ENCODE peak calls at places on chromosomes 13 and 19, in ten cellular contexts. One of them, this sample, is unnamed.

GRCh38 chr13:24905242-24905641 is 141.3 kb downstream of the RNF17 start:
- DNase-seq in WERI-Rb-1: no peak
- DNase-seq in suprapubic skin: no peak
- DNase-seq in thyroid gland: no peak
- DNase-seq in prostate gland: no peak
- DNase-seq in nephron progenitor cell: no peak
- DNase-seq in foreskin fibroblast: no peak
- DNase-seq in endothelial cell: no peak
- DNase-seq in bronchial epithelial cell: peak
- DNase-seq in ascending aorta: no peak
- DNase-seq in this sample: no peak

GRCh38 chr13:53197424-53197823 is 168.8 kb downstream of the OLFM4 start:
- DNase-seq in foreskin fibroblast: no peak
- DNase-seq in bronchial epithelial cell: no peak
- DNase-seq in thyroid gland: no peak
- DNase-seq in endothelial cell: no peak
- DNase-seq in suprapubic skin: no peak
- DNase-seq in WERI-Rb-1: no peak
- DNase-seq in ascending aorta: no peak
- DNase-seq in prostate gland: no peak
- DNase-seq in nephron progenitor cell: no peak
- DNase-seq in this sample: no peak

GRCh38 chr13:66427330-66427990 is 802.7 kb downstream of the PCDH9 start:
- DNase-seq in suprapubic skin: no peak
- DNase-seq in thyroid gland: no peak
- DNase-seq in ascending aorta: no peak
- DNase-seq in foreskin fibroblast: no peak
- DNase-seq in prostate gland: no peak
- DNase-seq in nephron progenitor cell: no peak
- DNase-seq in bronchial epithelial cell: no peak
- DNase-seq in endothelial cell: no peak
- DNase-seq in WERI-Rb-1: no peak
- DNase-seq in this sample: no peak

GRCh38 chr13:28340272-28340793 is 154.6 kb downstream of the FLT1 start:
- DNase-seq in prostate gland: no peak
- DNase-seq in WERI-Rb-1: no peak
- DNase-seq in foreskin fibroblast: peak
- DNase-seq in nephron progenitor cell: no peak
- DNase-seq in ascending aorta: no peak
- DNase-seq in suprapubic skin: no peak
- DNase-seq in thyroid gland: no peak
- DNase-seq in bronchial epithelial cell: no peak
- DNase-seq in endothelial cell: no peak
- DNase-seq in this sample: no peak

GRCh38 chr19:18503337-18503970 is 18.4 kb downstream of the ELL start:
- DNase-seq in WERI-Rb-1: no peak
- DNase-seq in thyroid gland: no peak
- DNase-seq in ascending aorta: no peak
- DNase-seq in endothelial cell: no peak
- DNase-seq in prostate gland: no peak
- DNase-seq in suprapubic skin: no peak
- DNase-seq in bronchial epithelial cell: no peak
- DNase-seq in foreskin fibroblast: no peak
- DNase-seq in nephron progenitor cell: no peak
- DNase-seq in this sample: no peak

GRCh38 chr13:100608906-100609305 is 20.3 kb upstream of the GGACT start:
- DNase-seq in nephron progenitor cell: no peak
- DNase-seq in prostate gland: no peak
- DNase-seq in suprapubic skin: no peak
- DNase-seq in ascending aorta: no peak
- DNase-seq in endothelial cell: no peak
- DNase-seq in WERI-Rb-1: no peak
- DNase-seq in foreskin fibroblast: no peak
- DNase-seq in bronchial epithelial cell: no peak
- DNase-seq in thyroid gland: no peak
- DNase-seq in this sample: no peak

GRCh38 chr13:30690282-30691188 is 44.8 kb upstream of the ALOX5AP start:
- DNase-seq in bronchial epithelial cell: peak
- DNase-seq in foreskin fibroblast: peak
- DNase-seq in endothelial cell: no peak
- DNase-seq in nephron progenitor cell: no peak
- DNase-seq in thyroid gland: peak
- DNase-seq in WERI-Rb-1: no peak
- DNase-seq in prostate gland: peak
- DNase-seq in ascending aorta: peak
- DNase-seq in suprapubic skin: peak
- DNase-seq in this sample: no peak

GRCh38 chr13:76619631-76620030 is 266.6 kb downstream of the KCTD12 start:
- DNase-seq in thyroid gland: no peak
- DNase-seq in ascending aorta: no peak
- DNase-seq in endothelial cell: no peak
- DNase-seq in WERI-Rb-1: no peak
- DNase-seq in bronchial epithelial cell: no peak
- DNase-seq in nephron progenitor cell: no peak
- DNase-seq in prostate gland: no peak
- DNase-seq in suprapubic skin: no peak
- DNase-seq in foreskin fibroblast: no peak
- DNase-seq in this sample: no peak

GRCh38 chr13:71659427-71659826 is 207.6 kb downstream of the DACH1 start:
- DNase-seq in endothelial cell: no peak
- DNase-seq in WERI-Rb-1: no peak
- DNase-seq in bronchial epithelial cell: no peak
- DNase-seq in suprapubic skin: no peak
- DNase-seq in thyroid gland: no peak
- DNase-seq in nephron progenitor cell: no peak
- DNase-seq in prostate gland: no peak
- DNase-seq in foreskin fibroblast: no peak
- DNase-seq in ascending aorta: no peak
- DNase-seq in this sample: no peak

GRCh38 chr19:883661-884211 is 9.3 kb downstream of the MED16 start:
- DNase-seq in thyroid gland: no peak
- DNase-seq in WERI-Rb-1: no peak
- DNase-seq in suprapubic skin: no peak
- DNase-seq in endothelial cell: no peak
- DNase-seq in ascending aorta: no peak
- DNase-seq in foreskin fibroblast: no peak
- DNase-seq in nephron progenitor cell: no peak
- DNase-seq in prostate gland: no peak
- DNase-seq in bronchial epithelial cell: peak
- DNase-seq in this sample: no peak
- TF ChIP-seq CTCF in thyroid gland: no peak
- TF ChIP-seq CTCF in WERI-Rb-1: no peak
- TF ChIP-seq CTCF in suprapubic skin: no peak
- TF ChIP-seq CTCF in endothelial cell: no peak
- TF ChIP-seq CTCF in ascending aorta: no peak
- TF ChIP-seq CTCF in foreskin fibroblast: no peak
- TF ChIP-seq CTCF in nephron progenitor cell: no peak
- TF ChIP-seq CTCF in prostate gland: no peak
- TF ChIP-seq CTCF in bronchial epithelial cell: peak
- TF ChIP-seq CTCF in this sample: no peak

DNA sequence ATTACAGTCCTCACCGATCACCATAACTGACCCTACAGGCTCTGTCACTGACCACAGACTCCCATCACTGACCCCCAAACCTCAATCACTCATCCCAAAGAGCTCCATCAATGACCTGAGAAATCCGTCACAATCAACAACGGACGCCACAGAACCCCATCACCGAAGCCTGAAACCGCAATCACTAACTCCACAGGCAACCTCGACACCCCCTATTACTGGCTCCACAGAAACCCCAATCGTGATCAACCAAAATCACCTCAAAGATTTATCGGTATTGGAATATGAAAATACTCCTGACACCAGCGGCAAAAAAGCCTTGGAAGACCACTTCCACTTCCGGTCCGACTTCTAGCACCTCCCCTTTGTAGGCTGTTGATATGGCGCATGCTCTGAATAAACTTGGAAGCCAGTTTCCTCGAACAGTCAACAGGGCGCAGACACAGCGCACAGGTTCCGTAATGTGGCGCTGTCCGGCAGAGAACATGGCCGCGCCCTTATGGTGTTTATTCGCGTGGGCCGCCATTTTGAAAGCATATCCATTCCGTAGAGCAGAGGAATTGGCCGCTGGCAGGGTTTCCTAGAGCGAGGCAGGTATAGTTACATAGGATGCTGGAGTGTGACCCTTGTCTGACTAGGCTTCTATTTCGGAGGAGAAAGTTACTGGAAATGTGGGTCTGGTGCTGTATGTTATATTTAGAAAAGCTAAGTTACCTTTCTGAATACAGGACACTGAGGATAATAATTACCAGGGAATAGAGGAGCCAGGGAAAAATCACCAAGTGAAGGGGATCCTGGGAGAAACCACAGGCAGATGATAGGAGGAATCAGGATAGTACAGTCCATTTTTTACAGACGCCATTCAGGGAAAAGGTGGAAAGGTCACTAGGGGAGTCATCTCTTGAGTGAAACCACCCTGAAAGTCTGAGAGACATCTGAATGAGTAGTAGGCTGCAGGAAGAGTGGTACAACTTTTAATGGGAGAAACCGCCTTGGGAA is at the start of gene ZNF585A:
- DNase-seq in bronchial epithelial cell: peak
- DNase-seq in WERI-Rb-1: peak
- DNase-seq in ascending aorta: peak
- DNase-seq in suprapubic skin: peak
- DNase-seq in prostate gland: peak
- DNase-seq in thyroid gland: peak
- DNase-seq in foreskin fibroblast: peak
- DNase-seq in endothelial cell: peak
- DNase-seq in nephron progenitor cell: peak
- DNase-seq in this sample: peak
- TF ChIP-seq CTCF in bronchial epithelial cell: peak
- TF ChIP-seq CTCF in WERI-Rb-1: peak
- TF ChIP-seq CTCF in ascending aorta: no peak
- TF ChIP-seq CTCF in suprapubic skin: peak
- TF ChIP-seq CTCF in prostate gland: peak
- TF ChIP-seq CTCF in thyroid gland: no peak
- TF ChIP-seq CTCF in foreskin fibroblast: peak
- TF ChIP-seq CTCF in endothelial cell: no peak
- TF ChIP-seq CTCF in nephron progenitor cell: no peak
- TF ChIP-seq CTCF in this sample: peak

DNA sequence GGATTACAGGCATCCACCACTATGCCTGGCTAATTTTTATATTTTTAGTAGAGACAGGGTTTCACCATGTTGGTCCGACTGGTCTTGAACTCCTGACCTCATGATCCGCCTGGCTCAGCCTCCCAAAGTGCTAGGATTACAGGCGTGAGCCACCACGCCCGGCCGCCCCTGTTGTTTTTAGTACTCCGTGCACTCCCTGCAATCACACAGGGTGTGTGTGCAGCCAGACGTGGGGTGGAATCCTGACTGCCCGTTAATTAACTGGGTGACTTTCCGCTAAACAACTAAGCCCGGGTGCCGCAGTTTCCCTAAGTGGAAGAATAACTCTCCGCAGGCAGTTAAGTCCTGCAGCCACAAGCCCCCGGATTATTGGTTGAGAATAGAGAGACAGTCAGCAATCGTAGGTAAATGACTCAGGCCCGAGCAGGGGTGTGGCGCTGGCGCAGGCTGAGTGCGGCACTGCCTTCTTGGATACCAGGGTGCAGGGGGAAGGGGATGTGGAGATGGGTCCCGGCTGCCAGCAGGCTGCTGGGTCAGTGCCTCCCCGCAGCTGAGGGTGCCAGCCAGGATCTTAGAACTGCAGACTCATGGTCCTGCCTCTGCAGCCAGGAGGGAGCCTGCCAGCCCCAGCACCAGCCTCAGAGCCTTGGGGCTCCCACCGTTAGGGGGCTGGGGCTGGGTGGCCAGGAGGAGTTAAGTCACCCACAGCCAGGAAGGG is 6.1 kb upstream of the FXYD3 start:
- DNase-seq in nephron progenitor cell: peak
- DNase-seq in bronchial epithelial cell: no peak
- DNase-seq in prostate gland: no peak
- DNase-seq in suprapubic skin: no peak
- DNase-seq in WERI-Rb-1: peak
- DNase-seq in foreskin fibroblast: no peak
- DNase-seq in ascending aorta: no peak
- DNase-seq in endothelial cell: no peak
- DNase-seq in thyroid gland: no peak
- DNase-seq in this sample: no peak
- TF ChIP-seq CTCF in nephron progenitor cell: no peak
- TF ChIP-seq CTCF in bronchial epithelial cell: no peak
- TF ChIP-seq CTCF in prostate gland: no peak
- TF ChIP-seq CTCF in suprapubic skin: no peak
- TF ChIP-seq CTCF in WERI-Rb-1: no peak
- TF ChIP-seq CTCF in foreskin fibroblast: no peak
- TF ChIP-seq CTCF in ascending aorta: no peak
- TF ChIP-seq CTCF in endothelial cell: no peak
- TF ChIP-seq CTCF in thyroid gland: no peak
- TF ChIP-seq CTCF in this sample: no peak

GRCh38 chr19:29260477-29261317 is 47.7 kb upstream of the UQCRFS1 start:
- DNase-seq in endothelial cell: peak
- DNase-seq in WERI-Rb-1: peak
- DNase-seq in thyroid gland: no peak
- DNase-seq in prostate gland: no peak
- DNase-seq in ascending aorta: no peak
- DNase-seq in suprapubic skin: no peak
- DNase-seq in nephron progenitor cell: peak
- DNase-seq in foreskin fibroblast: no peak
- DNase-seq in bronchial epithelial cell: no peak
- DNase-seq in this sample: no peak

GRCh38 chr19:29262085-29262484 is 49.1 kb upstream of the UQCRFS1 start:
- DNase-seq in ascending aorta: no peak
- DNase-seq in WERI-Rb-1: no peak
- DNase-seq in thyroid gland: no peak
- DNase-seq in nephron progenitor cell: no peak
- DNase-seq in endothelial cell: no peak
- DNase-seq in prostate gland: no peak
- DNase-seq in bronchial epithelial cell: no peak
- DNase-seq in suprapubic skin: no peak
- DNase-seq in foreskin fibroblast: no peak
- DNase-seq in this sample: no peak

GRCh38 chr19:29259867-29260281 is 46.9 kb upstream of the UQCRFS1 start:
- DNase-seq in nephron progenitor cell: peak
- DNase-seq in thyroid gland: no peak
- DNase-seq in bronchial epithelial cell: no peak
- DNase-seq in prostate gland: no peak
- DNase-seq in WERI-Rb-1: no peak
- DNase-seq in endothelial cell: no peak
- DNase-seq in foreskin fibroblast: no peak
- DNase-seq in suprapubic skin: no peak
- DNase-seq in ascending aorta: no peak
- DNase-seq in this sample: no peak

GRCh38 chr19:29256516-29256915 is 43.6 kb upstream of the UQCRFS1 start:
- DNase-seq in foreskin fibroblast: no peak
- DNase-seq in prostate gland: no peak
- DNase-seq in WERI-Rb-1: no peak
- DNase-seq in ascending aorta: no peak
- DNase-seq in bronchial epithelial cell: no peak
- DNase-seq in nephron progenitor cell: no peak
- DNase-seq in suprapubic skin: no peak
- DNase-seq in thyroid gland: no peak
- DNase-seq in endothelial cell: no peak
- DNase-seq in this sample: no peak

DNA sequence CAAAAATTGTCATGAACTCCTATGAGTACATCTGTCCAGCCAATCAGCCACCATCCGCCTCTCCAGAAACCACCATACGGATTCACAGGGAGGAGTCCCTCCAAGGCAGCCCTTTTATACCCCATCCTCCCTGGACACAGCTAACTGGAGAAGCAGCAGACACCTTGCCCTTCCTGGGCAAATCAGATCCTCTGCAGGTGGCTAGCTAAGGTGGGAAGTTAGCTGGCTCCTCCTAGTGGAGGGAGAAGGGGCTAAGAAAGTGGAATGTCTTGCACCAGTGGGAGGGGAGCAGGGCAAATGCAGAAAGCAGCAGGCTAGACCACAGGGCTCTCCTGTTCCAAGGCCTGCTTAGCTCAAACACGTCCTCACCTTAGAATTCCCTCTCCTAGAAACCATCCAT is 46.2 kb upstream of the UQCRFS1 start:
- DNase-seq in ascending aorta: no peak
- DNase-seq in prostate gland: no peak
- DNase-seq in nephron progenitor cell: no peak
- DNase-seq in thyroid gland: no peak
- DNase-seq in WERI-Rb-1: peak
- DNase-seq in endothelial cell: no peak
- DNase-seq in suprapubic skin: no peak
- DNase-seq in bronchial epithelial cell: no peak
- DNase-seq in foreskin fibroblast: no peak
- DNase-seq in this sample: no peak
- TF ChIP-seq CTCF in ascending aorta: no peak
- TF ChIP-seq CTCF in prostate gland: no peak
- TF ChIP-seq CTCF in nephron progenitor cell: no peak
- TF ChIP-seq CTCF in thyroid gland: no peak
- TF ChIP-seq CTCF in WERI-Rb-1: peak
- TF ChIP-seq CTCF in endothelial cell: no peak
- TF ChIP-seq CTCF in suprapubic skin: no peak
- TF ChIP-seq CTCF in bronchial epithelial cell: no peak
- TF ChIP-seq CTCF in foreskin fibroblast: no peak
- TF ChIP-seq CTCF in this sample: peak

This sample was measured in type B pancreatic cell.